ENCODE peak calls at places on chromosomes 3 and 15, in seven cellular contexts. L is AG04450; Q is CD8-positive, alpha-beta memory T cell; T is HepG2; J is cardiac muscle cell; P is kidney; A is right atrium auricular region. U is an unnamed sample.

GRCh38 chr15:61393949-61394348 is 164.8 kb upstream of the RORA start:
- DNase-seq in L (no peak), Q (no peak), T (no peak), J (no peak), P (no peak), A (no peak), U (no peak)

GRCh38 chr3:195522254-195523023 is 20.7 kb downstream of the PPP1R2 start:
- DNase-seq in L (no peak), Q (no peak), T (no peak), J (peak; percentile 51), P (no peak), A (no peak), U (no peak)

GRCh38 chr3:32440481-32441350 is 49.1 kb downstream of the CMTM7 start:
- DNase-seq in L (no peak), Q (no peak), T (no peak), J (no peak), P (no peak), A (peak; percentile 21), U (no peak)

GRCh38 chr3:58793052-58793451 is 126.5 kb upstream of the FAM3D start:
- DNase-seq in L (no peak), Q (no peak), T (no peak), J (no peak), P (no peak), A (no peak), U (no peak)

GRCh38 chr3:192802957-192803899 is 75.9 kb upstream of the FGF12 start:
- DNase-seq in L (peak; percentile 6), Q (no peak), T (peak; percentile 27), J (peak; percentile 55), P (no peak), A (no peak), U (no peak)

GRCh38 chr3:159158213-159158612 is 356.4 kb downstream of the MFSD1 start:
- DNase-seq in L (no peak), Q (no peak), T (no peak), J (no peak), P (no peak), A (no peak), U (no peak)

GRCh38 chr3:14605744-14606143 is 45.8 kb upstream of the CCDC174 start:
- DNase-seq in L (no peak), Q (no peak), T (no peak), J (no peak), P (no peak), A (no peak), U (no peak)

GRCh38 chr3:109073116-109073515 is 44.8 kb downstream of the MORC1 start:
- DNase-seq in L (no peak), Q (no peak), T (no peak), J (no peak), P (no peak), A (no peak), U (no peak)

GRCh38 chr3:170117134-170117533 is 64.4 kb downstream of the PHC3 start:
- DNase-seq in L (no peak), Q (no peak), T (peak; percentile 5), J (no peak), P (no peak), A (no peak), U (no peak)

GRCh38 chr3:141104151-141104741 is 53.1 kb downstream of the SPSB4 start:
- DNase-seq in L (no peak), Q (no peak), T (no peak), J (no peak), P (no peak), A (no peak), U (no peak)

GRCh38 chr3:107366766-107367165 is 10.5 kb upstream of the CCDC54 start:
- DNase-seq in L (no peak), Q (no peak), T (no peak), J (no peak), P (no peak), A (no peak), U (no peak)

GRCh38 chr3:11095932-11096265 is 58.4 kb upstream of the HRH1 start:
- DNase-seq in L (no peak), Q (no peak), T (no peak), J (no peak), P (no peak), A (no peak), U (no peak)

GRCh38 chr3:150469931-150470740 is 62.0 kb downstream of the TSC22D2 start:
- DNase-seq in L (no peak), Q (no peak), T (no peak), J (no peak), P (no peak), A (no peak), U (no peak)

GRCh38 chr3:107806021-107806420 is 283.3 kb downstream of the BBX start:
- DNase-seq in L (no peak), Q (no peak), T (no peak), J (no peak), P (no peak), A (no peak), U (no peak)

DNA sequence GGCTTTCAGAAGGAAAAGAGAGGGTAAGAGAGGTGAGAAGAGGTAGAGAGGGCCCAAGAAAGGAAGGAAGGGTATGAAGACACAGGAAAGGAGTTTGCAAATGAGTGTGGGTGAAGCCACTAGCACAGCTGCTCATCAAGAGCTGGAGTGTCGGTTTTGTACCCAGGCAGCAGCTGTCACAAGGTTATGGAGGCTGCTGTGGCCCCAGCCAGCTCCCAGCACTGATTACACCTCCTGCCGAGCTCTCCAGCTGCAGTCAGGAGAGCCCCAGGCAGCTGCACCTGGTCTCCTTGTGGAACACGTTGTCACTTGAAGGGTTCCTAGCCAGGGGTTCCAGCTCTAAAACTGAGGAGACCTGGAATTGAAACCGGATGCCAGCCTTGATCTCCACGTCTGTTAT is 60.4 kb upstream of the CHD2 start:
- DNase-seq in L (no peak), Q (no peak), T (no peak), J (no peak), P (no peak), A (no peak), U (no peak)
- H3K27ac ChIP-seq in L (no peak overlapping the region), Q (no peak overlapping the region), T (no peak overlapping the region), J (no peak overlapping the region), P (no peak overlapping the region), A (no peak overlapping the region), U (no peak overlapping the region)

GRCh38 chr15:73596214-73596613 is 37.0 kb downstream of the NPTN start:
- DNase-seq in L (no peak), Q (no peak), T (no peak), J (no peak), P (no peak), A (no peak), U (no peak)
- H3K27ac ChIP-seq in L (no peak overlapping the region), Q (no peak overlapping the region), T (no peak overlapping the region), J (peak overlapping the region; percentile 49), P (no peak overlapping the region), A (peak overlapping the region; percentile 7), U (no peak overlapping the region)

GRCh38 chr15:74429784-74430141 is 4.0 kb downstream of the SEMA7A start:
- DNase-seq in L (no peak), Q (no peak), T (no peak), J (no peak), P (no peak), A (no peak), U (no peak)

GRCh38 chr15:74426404-74427281 is 7.1 kb downstream of the SEMA7A start:
- DNase-seq in L (no peak), Q (no peak), T (no peak), J (no peak), P (no peak), A (no peak), U (no peak)

GRCh38 chr15:74427607-74428441 is 5.9 kb downstream of the SEMA7A start:
- DNase-seq in L (no peak), Q (no peak), T (peak; percentile 58), J (no peak), P (no peak), A (no peak), U (no peak)

GRCh38 chr15:74428970-74429783 is 4.6 kb downstream of the SEMA7A start:
- DNase-seq in L (no peak), Q (no peak), T (no peak), J (no peak), P (no peak), A (no peak), U (peak; percentile 23)

GRCh38 chr15:74428442-74428787 is 5.3 kb downstream of the SEMA7A start:
- DNase-seq in L (no peak), Q (no peak), T (no peak), J (no peak), P (no peak), A (no peak), U (no peak)
- H3K27ac ChIP-seq in L (no peak overlapping the region), Q (no peak overlapping the region), T (no peak overlapping the region), J (peak overlapping the region; percentile 58), P (no peak overlapping the region), A (no peak overlapping the region), U (peak overlapping the region; percentile 93)

DNA sequence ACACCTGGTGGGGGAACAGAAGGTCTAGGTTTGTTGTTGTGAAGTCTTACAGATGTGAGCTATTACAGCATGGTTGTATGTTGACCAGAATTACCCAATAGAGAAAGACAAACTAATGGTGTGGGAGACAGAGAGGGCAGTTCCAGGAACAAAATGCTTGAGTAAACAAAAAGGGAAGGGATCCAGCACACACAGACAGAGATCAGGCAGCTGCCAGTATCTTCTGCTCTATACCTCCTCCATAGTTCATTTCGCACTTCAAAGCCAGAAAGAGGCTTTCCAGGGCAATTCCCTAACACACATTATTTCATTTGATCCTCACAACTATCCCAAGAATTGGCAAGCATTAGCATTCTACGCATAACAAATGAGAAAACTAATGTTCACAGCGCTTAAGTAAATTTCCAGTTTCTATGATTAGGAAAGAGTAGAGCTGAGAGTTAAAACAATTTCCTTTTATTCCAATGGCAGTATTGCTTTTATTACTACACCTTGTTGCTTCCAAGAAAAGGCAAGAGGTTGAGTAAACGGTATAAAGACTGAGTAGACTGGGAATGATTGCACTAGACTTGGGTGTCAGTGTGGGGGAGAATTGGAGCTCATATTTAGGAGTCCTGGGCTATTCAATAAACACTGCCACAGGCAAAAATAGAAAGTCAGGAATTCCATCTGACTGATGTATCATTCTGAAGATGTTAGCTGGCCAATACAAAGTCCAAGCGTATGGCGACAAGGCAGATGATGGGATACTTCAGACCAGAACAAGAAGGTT is 39.7 kb upstream of the ZNF280D start:
- DNase-seq in L (no peak), Q (no peak), T (peak; percentile 86), J (no peak), P (no peak), A (no peak), U (no peak)
- H3K27ac ChIP-seq in L (no peak overlapping the region), Q (peak overlapping the region; percentile 33), T (no peak overlapping the region), J (no peak overlapping the region), P (no peak overlapping the region), A (no peak overlapping the region), U (no peak overlapping the region)

DNA sequence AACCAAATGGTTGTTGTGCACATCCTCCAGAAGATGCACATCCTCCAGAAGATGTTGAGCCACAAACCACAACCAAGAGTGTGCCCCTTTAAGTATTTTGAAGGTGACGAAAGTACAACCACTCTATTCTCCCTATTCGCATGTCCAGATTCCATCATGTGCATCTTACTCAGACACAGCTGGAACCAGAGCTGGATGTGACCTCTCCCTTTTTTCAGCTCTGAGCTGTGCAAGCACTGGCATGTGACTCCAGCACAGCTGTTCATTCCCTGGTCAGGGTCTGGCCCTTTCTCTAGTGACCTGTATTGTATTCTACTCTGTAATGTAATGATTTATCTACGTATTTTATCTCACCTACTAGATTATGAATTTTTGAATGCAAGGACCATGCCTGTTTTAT is 29.3 kb upstream of the DLG1 start:
- DNase-seq in L (peak; percentile 26), Q (no peak), T (no peak), J (no peak), P (no peak), A (no peak), U (peak; percentile 8)
- H3K27ac ChIP-seq in L (no peak overlapping the region), Q (no peak overlapping the region), T (no peak overlapping the region), J (no peak overlapping the region), P (no peak overlapping the region), A (no peak overlapping the region), U (peak overlapping the region; percentile 94)

U was measured in substantia nigra.